ENCODE peak calls at places on chromosome 15, in six cellular contexts. One of them, this sample, is unnamed.
A peak's percentile ranks its signal among the peaks of the same experiment; 100 is the strongest.

GRCh38 chr15:63968122-63968524 is 78.2 kb downstream of the DAPK2 start:
- DNase-seq in RWPE1: no peak
- DNase-seq in KBM-7: no peak
- DNase-seq in activated gamma-delta T cell treated with Interleukin-2 at 50 U/mL for 16 hours: no peak
- DNase-seq in adrenal gland: no peak
- DNase-seq in hippocampal formation: no peak
- DNase-seq in this sample: peak; percentile 31

GRCh38 chr15:87941606-87942005 is 314.9 kb downstream of the NTRK3 start:
- DNase-seq in RWPE1: no peak
- DNase-seq in KBM-7: no peak
- DNase-seq in activated gamma-delta T cell treated with Interleukin-2 at 50 U/mL for 16 hours: no peak
- DNase-seq in adrenal gland: no peak
- DNase-seq in hippocampal formation: no peak
- DNase-seq in this sample: no peak

GRCh38 chr15:78879517-78880241 is 7.0 kb downstream of the MORF4L1 start:
- DNase-seq in RWPE1: no peak
- DNase-seq in KBM-7: no peak
- DNase-seq in activated gamma-delta T cell treated with Interleukin-2 at 50 U/mL for 16 hours: no peak
- DNase-seq in adrenal gland: no peak
- DNase-seq in hippocampal formation: no peak
- DNase-seq in this sample: no peak

GRCh38 chr15:87827126-87827525 is 429.4 kb downstream of the NTRK3 start:
- DNase-seq in RWPE1: no peak
- DNase-seq in KBM-7: no peak
- DNase-seq in activated gamma-delta T cell treated with Interleukin-2 at 50 U/mL for 16 hours: no peak
- DNase-seq in adrenal gland: no peak
- DNase-seq in hippocampal formation: no peak
- DNase-seq in this sample: no peak

GRCh38 chr15:40441736-40442531 is 1.2 kb downstream of the BAHD1 start:
- DNase-seq in RWPE1: no peak
- DNase-seq in KBM-7: no peak
- DNase-seq in activated gamma-delta T cell treated with Interleukin-2 at 50 U/mL for 16 hours: peak; percentile 21
- DNase-seq in adrenal gland: peak; percentile 54
- DNase-seq in hippocampal formation: no peak
- DNase-seq in this sample: peak; percentile 18

GRCh38 chr15:78893538-78893937 is 20.8 kb downstream of the MORF4L1 start:
- DNase-seq in RWPE1: no peak
- DNase-seq in KBM-7: no peak
- DNase-seq in activated gamma-delta T cell treated with Interleukin-2 at 50 U/mL for 16 hours: no peak
- DNase-seq in adrenal gland: no peak
- DNase-seq in hippocampal formation: no peak
- DNase-seq in this sample: no peak

GRCh38 chr15:68640791-68641331 is 62.1 kb downstream of the CORO2B start:
- DNase-seq in RWPE1: peak; percentile 94
- DNase-seq in KBM-7: no peak
- DNase-seq in activated gamma-delta T cell treated with Interleukin-2 at 50 U/mL for 16 hours: no peak
- DNase-seq in adrenal gland: peak; percentile 59
- DNase-seq in hippocampal formation: no peak
- DNase-seq in this sample: no peak

GRCh38 chr15:31799711-31800321 is 230.5 kb upstream of the CHRNA7 start:
- DNase-seq in RWPE1: peak; percentile 17
- DNase-seq in KBM-7: no peak
- DNase-seq in activated gamma-delta T cell treated with Interleukin-2 at 50 U/mL for 16 hours: no peak
- DNase-seq in adrenal gland: no peak
- DNase-seq in hippocampal formation: no peak
- DNase-seq in this sample: no peak

GRCh38 chr15:55740981-55741591 is 1.9 kb downstream of the PRTG start:
- DNase-seq in RWPE1: no peak
- DNase-seq in KBM-7: peak; percentile 37
- DNase-seq in activated gamma-delta T cell treated with Interleukin-2 at 50 U/mL for 16 hours: no peak
- DNase-seq in adrenal gland: no peak
- DNase-seq in hippocampal formation: no peak
- DNase-seq in this sample: no peak

GRCh38 chr15:87752250-87752951 is 504.1 kb downstream of the NTRK3 start:
- DNase-seq in RWPE1: peak; percentile 88
- DNase-seq in KBM-7: no peak
- DNase-seq in activated gamma-delta T cell treated with Interleukin-2 at 50 U/mL for 16 hours: no peak
- DNase-seq in adrenal gland: no peak
- DNase-seq in hippocampal formation: no peak
- DNase-seq in this sample: no peak

GRCh38 chr15:51727141-51727897 is 10.1 kb downstream of the LYSMD2 start:
- DNase-seq in RWPE1: no peak
- DNase-seq in KBM-7: no peak
- DNase-seq in activated gamma-delta T cell treated with Interleukin-2 at 50 U/mL for 16 hours: no peak
- DNase-seq in adrenal gland: peak; percentile 50
- DNase-seq in hippocampal formation: no peak
- DNase-seq in this sample: no peak